ENCODE peak calls at places on chromosomes 5 and 9, in six cellular contexts. T is left ventricle myocardium inferior, S is kidney, J is Panc1, H is HCT116, K is heart left ventricle. W is an unnamed sample.

GRCh38 chr5:173753307-173754168 is 134.6 kb upstream of the CPEB4 start:
- DNase-seq in J (no peak), S (no peak), T (peak), K (peak), H (no peak), W (peak)

GRCh38 chr5:157471709-157472108 is 11.7 kb downstream of the NIPAL4 start:
- DNase-seq in K (no peak), T (no peak), J (no peak), S (no peak), H (peak), W (peak)

GRCh38 chr5:100590867-100591266 is 55.7 kb downstream of the FAM174A start:
- DNase-seq in T (no peak), H (no peak), K (no peak), S (no peak), J (no peak), W (no peak)

GRCh38 chr5:54362434-54362833 is 52.1 kb upstream of the ARL15 start:
- DNase-seq in K (no peak), J (no peak), H (no peak), T (no peak), S (no peak), W (no peak)

GRCh38 chr9:98120476-98120875 is 1.5 kb upstream of the TRIM14 start:
- DNase-seq in S (peak), K (no peak), H (no peak), J (no peak), T (no peak), W (no peak)

GRCh38 chr9:3809724-3810123 is 283.9 kb upstream of the RFX3 start:
- DNase-seq in T (no peak), K (no peak), S (no peak), J (no peak), H (peak), W (no peak)

GRCh38 chr5:143376911-143377838 is 26.3 kb downstream of the NR3C1 start:
- DNase-seq in S (no peak), K (no peak), J (no peak), T (no peak), H (peak), W (no peak)

GRCh38 chr5:125595095-125595494 is 828.1 kb upstream of the GRAMD2B start:
- DNase-seq in J (no peak), T (peak), K (peak), S (peak), H (no peak), W (no peak)

GRCh38 chr9:8156336-8156735 is 356.8 kb upstream of the DMAC1 start:
- DNase-seq in S (no peak), T (no peak), J (no peak), H (no peak), K (no peak), W (no peak)

GRCh38 chr9:17229945-17230560 is 95.2 kb downstream of the CNTLN start:
- DNase-seq in J (no peak), K (no peak), H (no peak), S (no peak), T (no peak), W (no peak)

GRCh38 chr9:113373255-113373654 is 3.5 kb downstream of the HDHD3 start:
- DNase-seq in H (no peak), T (no peak), K (no peak), J (no peak), S (no peak), W (no peak)

GRCh38 chr5:53479656-53480473 is 564 bp upstream of the FST start:
- DNase-seq in K (peak), J (no peak), S (peak), H (no peak), T (peak), W (peak)

GRCh38 chr5:3590967-3591900 is 4.4 kb upstream of the IRX1 start:
- DNase-seq in T (no peak), H (no peak), S (peak), K (no peak), J (no peak), W (peak)

GRCh38 chr5:177405805-177406204 is 3.6 kb downstream of the F12 start:
- DNase-seq in K (no peak), S (no peak), J (no peak), T (peak), H (no peak), W (no peak)

GRCh38 chr5:55600086-55600485 is 65.3 kb upstream of the PLPP1 start:
- DNase-seq in H (no peak), K (no peak), S (no peak), J (no peak), T (no peak), W (no peak)

GRCh38 chr5:147822686-147823491 is 8.6 kb downstream of the SPINK1 start:
- DNase-seq in T (peak), J (peak), H (peak), K (peak), S (no peak), W (peak)

GRCh38 chr9:134188421-134189166 is 24.2 kb upstream of the RNU6ATAC start:
- DNase-seq in J (no peak), H (no peak), K (no peak), T (no peak), S (peak), W (no peak)

GRCh38 chr9:136329636-136330405 is 2.5 kb downstream of the GPSM1 start:
- DNase-seq in T (no peak), H (no peak), S (peak), K (no peak), J (no peak), W (no peak)

GRCh38 chr9:126009047-126009446 is 261.9 kb downstream of the PBX3 start:
- DNase-seq in J (no peak), T (no peak), K (no peak), S (no peak), H (peak), W (no peak)

GRCh38 chr9:134211811-134212460 is 47.6 kb upstream of the RNU6ATAC start:
- DNase-seq in K (no peak), S (peak), H (no peak), J (no peak), T (peak), W (no peak)

GRCh38 chr9:109990541-109990940 is 210.5 kb downstream of the PALM2AKAP2 start:
- DNase-seq in T (no peak), J (no peak), H (no peak), S (no peak), K (no peak), W (no peak)

GRCh38 chr9:127771570-127772189 is 6.8 kb downstream of the SH2D3C start:
- DNase-seq in J (no peak), K (no peak), S (no peak), H (no peak), T (no peak), W (no peak)

GRCh38 chr5:83179966-83180365 is 102.6 kb downstream of the XRCC4 start:
- DNase-seq in S (no peak), K (no peak), H (no peak), J (no peak), T (no peak), W (no peak)

GRCh38 chr5:56350595-56351170 is 117.6 kb upstream of the ANKRD55 start:
- DNase-seq in T (peak), J (peak), K (peak), S (peak), H (peak), W (no peak)

GRCh38 chr5:43400082-43400481 is 12.1 kb downstream of the CCL28 start:
- DNase-seq in J (no peak), T (no peak), H (no peak), K (no peak), S (no peak), W (no peak)
- TF ChIP-seq CTCF in J (peak), T (peak), H (peak), K (no peak), S (peak), W (no peak)

GRCh38 chr5:39197556-39197955 is 21.8 kb downstream of the FYB1 start:
- DNase-seq in H (peak), K (no peak), S (no peak), J (no peak), T (no peak), W (no peak)
- TF ChIP-seq CTCF in H (no peak), K (no peak), S (no peak), J (no peak), T (no peak), W (no peak)

DNA sequence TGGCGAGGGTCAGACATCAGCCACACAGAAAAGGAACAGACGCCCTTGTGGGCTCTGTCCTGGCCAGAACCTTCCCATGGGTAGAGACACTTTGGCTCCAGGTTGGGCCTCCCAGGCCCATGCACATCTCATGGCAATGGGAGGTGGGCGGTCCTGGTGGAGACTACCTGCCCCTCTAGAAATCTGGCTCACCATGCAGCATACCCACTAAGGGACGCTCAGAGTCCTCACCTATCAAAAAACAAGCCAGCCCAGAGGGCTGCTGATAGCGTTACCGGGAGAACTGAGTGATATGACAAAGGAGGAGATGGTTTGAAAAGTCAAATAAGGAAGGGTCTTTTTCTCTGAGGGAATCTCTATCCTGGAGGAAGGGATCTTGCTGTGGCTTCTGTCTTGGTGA is 62.1 kb downstream of the C5orf15 start:
- DNase-seq in H (no peak), K (no peak), S (no peak), J (no peak), T (no peak), W (no peak)
- TF ChIP-seq CTCF in H (no peak), K (no peak), S (no peak), J (no peak), T (no peak), W (no peak)

DNA sequence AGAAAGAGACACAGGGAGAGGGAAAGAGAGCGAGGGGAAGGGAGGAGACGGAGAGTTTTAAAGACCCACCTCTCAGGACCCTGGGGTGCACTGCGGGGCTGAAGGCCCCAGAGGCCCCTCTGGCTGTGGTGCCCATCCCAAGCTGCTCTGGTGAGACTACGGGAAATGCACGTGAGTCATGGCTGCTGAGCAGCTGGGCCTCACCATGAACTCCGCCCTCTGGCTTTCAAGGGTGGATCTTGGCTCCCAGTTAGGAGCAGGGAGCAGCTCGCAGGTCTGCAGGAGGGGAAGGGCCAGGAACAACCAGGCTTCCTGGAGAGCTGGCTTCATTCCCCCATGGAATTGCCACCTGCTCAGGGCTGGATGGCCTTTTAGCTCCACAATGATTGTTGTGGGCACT is 7.8 kb downstream of the SLC6A3 start:
- DNase-seq in S (no peak), T (no peak), J (no peak), K (no peak), H (peak), W (no peak)
- TF ChIP-seq CTCF in S (no peak), T (no peak), J (no peak), K (no peak), H (no peak), W (no peak)

DNA sequence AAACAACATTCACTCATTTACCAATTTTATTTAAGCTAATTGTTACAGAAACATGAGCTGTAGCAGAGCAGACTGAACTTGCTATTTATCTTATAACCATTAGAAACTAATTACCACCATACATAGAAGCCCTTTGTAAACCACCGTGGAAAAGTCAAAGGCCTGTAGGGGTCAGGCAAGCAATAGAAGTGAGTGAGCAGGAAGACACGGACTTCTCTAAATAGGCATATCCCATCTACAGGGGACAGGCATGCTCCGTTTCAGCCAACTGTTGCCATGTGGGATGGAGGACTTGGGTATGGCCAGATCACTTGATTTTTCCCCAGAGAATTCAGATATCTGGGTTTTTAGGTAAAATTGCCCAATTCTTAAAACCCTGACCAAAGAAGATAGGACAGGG is 44.8 kb downstream of the PRRC1 start:
- DNase-seq in S (no peak), H (no peak), T (no peak), J (no peak), K (no peak), W (peak)
- TF ChIP-seq CTCF in S (no peak), H (peak), T (peak), J (peak), K (peak), W (peak)

GRCh38 chr9:503331-503730 is 288.7 kb downstream of the DOCK8 start:
- DNase-seq in T (no peak), S (no peak), J (no peak), H (no peak), K (no peak), W (no peak)

GRCh38 chr9:504921-505821 is 290.5 kb downstream of the DOCK8 start:
- DNase-seq in S (peak), H (no peak), J (no peak), T (peak), K (peak), W (peak)

GRCh38 chr9:503881-504852 is 289.5 kb downstream of the DOCK8 start:
- DNase-seq in K (peak), S (peak), T (peak), H (peak), J (no peak), W (peak)
- TF ChIP-seq CTCF in K (peak), S (peak), T (peak), H (no peak), J (peak), W (no peak)

GRCh38 chr5:152514827-152515397 is 109.8 kb upstream of the NMUR2 start:
- DNase-seq in T (no peak), S (no peak), K (no peak), J (no peak), H (peak), W (no peak)
- TF ChIP-seq CTCF in T (peak), S (no peak), K (peak), J (peak), H (peak), W (peak)

DNA sequence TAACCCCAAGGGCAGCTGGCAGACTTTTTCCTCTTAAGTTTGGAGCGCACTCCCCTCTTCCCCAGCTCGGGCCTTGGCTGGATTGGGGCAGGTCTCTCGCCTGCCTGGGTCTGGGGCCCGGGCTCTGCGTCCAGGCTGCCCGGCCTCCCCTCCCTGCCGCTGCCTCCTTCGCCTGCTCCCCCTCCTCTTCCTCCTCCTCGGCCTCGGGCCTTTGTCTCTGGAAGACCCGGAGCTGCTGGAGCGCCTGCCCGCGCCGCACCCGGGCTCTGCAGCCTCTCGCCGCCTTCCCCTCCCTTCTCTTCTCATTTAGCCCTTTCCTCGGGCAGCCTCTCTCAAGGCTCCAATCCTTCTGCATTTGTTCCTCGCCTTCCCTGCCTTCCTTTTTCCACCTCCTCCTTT is 218.6 kb downstream of the C9orf50 start:
- DNase-seq in T (no peak), H (no peak), J (no peak), K (no peak), S (peak), W (peak)
- TF ChIP-seq CTCF in T (no peak), H (no peak), J (no peak), K (no peak), S (no peak), W (no peak)

GRCh38 chr5:14405267-14405666 is 176.3 kb upstream of the OTULINL start:
- DNase-seq in J (no peak), T (no peak), K (no peak), S (no peak), H (no peak), W (no peak)
- TF ChIP-seq CTCF in J (peak), T (peak), K (no peak), S (no peak), H (peak), W (peak)